ENCODE peak calls at places on chromosomes 13 and 19, in nine cellular contexts. S is tibial nerve; Y is SJSA1; Q is GM23248; F is RWPE2; A is CD8-positive, alpha-beta T cell; X is left ventricle myocardium inferior; V is aorta; E is heart left ventricle. M is an unnamed sample. For H3K36me3 and H3K9me3, the result is how much of the 10 kb centered on the place peaks cover.

GRCh38 chr13:41608779-41609178 is 151.4 kb downstream of the RGCC start:
- DNase-seq in S (no peak), Y (no peak), Q (peak), F (no peak), A (no peak), X (no peak), V (no peak), E (no peak), M (no peak)

GRCh38 chr19:31285744-31286143 is 63.5 kb downstream of the TSHZ3 start:
- DNase-seq in S (no peak), Y (no peak), Q (peak), F (no peak), A (no peak), X (no peak), V (no peak), E (no peak), M (no peak)

GRCh38 chr13:76383671-76384461 is 502.3 kb downstream of the KCTD12 start:
- DNase-seq in S (peak), Y (peak), Q (peak), F (no peak), A (no peak), X (no peak), V (peak), E (no peak), M (no peak)

GRCh38 chr13:23715762-23716235 is 145.6 kb downstream of the TNFRSF19 start:
- DNase-seq in S (no peak), Y (no peak), Q (peak), F (no peak), A (no peak), X (no peak), V (no peak), E (no peak), M (peak)

GRCh38 chr13:106561551-106562170 is 6.3 kb downstream of the ARGLU1 start:
- DNase-seq in S (no peak), Y (no peak), Q (no peak), F (no peak), A (peak), X (no peak), V (no peak), E (no peak), M (no peak)

GRCh38 chr13:96284971-96285370 is 195.1 kb downstream of the HS6ST3 start:
- DNase-seq in S (no peak), Y (no peak), Q (no peak), F (no peak), A (no peak), X (no peak), V (no peak), E (no peak), M (no peak)

GRCh38 chr19:57280913-57281425 is 684 bp downstream of the ZNF460 start:
- DNase-seq in S (no peak), Y (no peak), Q (peak), F (no peak), A (peak), X (no peak), V (no peak), E (no peak), M (no peak)

GRCh38 chr13:49348748-49349147 is 95.1 kb downstream of the CAB39L start:
- DNase-seq in S (no peak), Y (no peak), Q (no peak), F (no peak), A (no peak), X (no peak), V (no peak), E (no peak), M (peak)

GRCh38 chr19:6038634-6039405 is 60.9 kb upstream of the RANBP3 start:
- DNase-seq in S (no peak), Y (peak), Q (no peak), F (no peak), A (no peak), X (no peak), V (no peak), E (no peak), M (no peak)

GRCh38 chr19:2032296-2032941 is 16.9 kb upstream of the BTBD2 start:
- DNase-seq in S (peak), Y (peak), Q (peak), F (peak), A (no peak), X (peak), V (peak), E (peak), M (no peak)

GRCh38 chr19:46373573-46374359 is 26.9 kb downstream of the PPP5C start:
- DNase-seq in S (no peak), Y (peak), Q (peak), F (peak), A (no peak), X (peak), V (peak), E (peak), M (no peak)

GRCh38 chr19:55353803-55354697 is 469 bp downstream of the COX6B2 start:
- DNase-seq in S (no peak), Y (no peak), Q (peak), F (peak), A (peak), X (peak), V (peak), E (no peak), M (no peak)

GRCh38 chr13:36374063-36374462 is 27.9 kb upstream of the SPART start:
- DNase-seq in S (no peak), Y (no peak), Q (no peak), F (no peak), A (no peak), X (no peak), V (no peak), E (no peak), M (no peak)

GRCh38 chr19:1177322-1178114 is 3.5 kb upstream of the SBNO2 start:
- DNase-seq in S (no peak), Y (peak), Q (peak), F (peak), A (no peak), X (no peak), V (peak), E (no peak), M (no peak)

GRCh38 chr13:109879338-109879737 is 93.0 kb upstream of the IRS2 start:
- DNase-seq in S (no peak), Y (peak), Q (no peak), F (no peak), A (no peak), X (peak), V (no peak), E (no peak), M (no peak)

GRCh38 chr13:28538932-28539331 is 44.0 kb upstream of the FLT1 start:
- DNase-seq in S (no peak), Y (no peak), Q (no peak), F (no peak), A (no peak), X (no peak), V (no peak), E (no peak), M (no peak)

GRCh38 chr19:1360818-1361461 is 22.8 kb upstream of the NDUFS7 start:
- DNase-seq in S (peak), Y (peak), Q (peak), F (no peak), A (no peak), X (peak), V (peak), E (peak), M (no peak)

GRCh38 chr13:72590091-72590490 is 137.3 kb downstream of the MZT1 start:
- DNase-seq in S (no peak), Y (no peak), Q (no peak), F (no peak), A (no peak), X (no peak), V (no peak), E (no peak), M (no peak)

GRCh38 chr19:17404621-17405249 is 695 bp downstream of the BST2 start:
- DNase-seq in S (no peak), Y (no peak), Q (no peak), F (no peak), A (no peak), X (no peak), V (no peak), E (no peak), M (no peak)

GRCh38 chr19:47284324-47284899 is 9.7 kb downstream of the INAFM1 start:
- DNase-seq in S (peak), Y (no peak), Q (peak), F (no peak), A (peak), X (no peak), V (no peak), E (no peak), M (no peak)

GRCh38 chr13:46964789-46965527 is 68.1 kb upstream of the HTR2A start:
- DNase-seq in S (no peak), Y (no peak), Q (peak), F (no peak), A (no peak), X (no peak), V (no peak), E (no peak), M (no peak)

GRCh38 chr19:55376381-55376933 is at the start of gene TMEM190:
- DNase-seq in S (no peak), Y (no peak), Q (no peak), F (peak), A (no peak), X (no peak), V (no peak), E (no peak), M (no peak)

GRCh38 chr13:32039488-32040013 is 8.0 kb downstream of the FRY start:
- DNase-seq in S (no peak), Y (no peak), Q (peak), F (no peak), A (no peak), X (no peak), V (no peak), E (no peak), M (no peak)

GRCh38 chr13:93723316-93723715 is 496.7 kb downstream of the GPC6 start:
- DNase-seq in S (no peak), Y (no peak), Q (peak), F (no peak), A (no peak), X (no peak), V (no peak), E (no peak), M (no peak)

GRCh38 chr19:15628236-15629002 is 12.3 kb upstream of the CYP4F3 start:
- DNase-seq in S (no peak), Y (peak), Q (no peak), F (no peak), A (no peak), X (no peak), V (no peak), E (no peak), M (no peak)

GRCh38 chr19:3459965-3460582 is 20.3 kb downstream of the SMIM24 start:
- DNase-seq in S (no peak), Y (no peak), Q (no peak), F (no peak), A (no peak), X (no peak), V (no peak), E (no peak), M (no peak)

GRCh38 chr13:73061478-73062275 is 2.9 kb downstream of the KLF5 start:
- DNase-seq in S (no peak), Y (no peak), Q (no peak), F (no peak), A (no peak), X (no peak), V (no peak), E (no peak), M (no peak)

GRCh38 chr19:15283141-15283885 is 49.0 kb downstream of the BRD4 start:
- DNase-seq in S (no peak), Y (no peak), Q (peak), F (no peak), A (no peak), X (no peak), V (no peak), E (no peak), M (no peak)

GRCh38 chr13:99341969-99342722 is 34.9 kb upstream of the GPR183 start:
- DNase-seq in S (no peak), Y (peak), Q (no peak), F (no peak), A (no peak), X (no peak), V (no peak), E (no peak), M (no peak)

GRCh38 chr13:24788538-24788937 is 24.6 kb downstream of the RNF17 start:
- DNase-seq in S (no peak), Y (no peak), Q (no peak), F (no peak), A (no peak), X (no peak), V (no peak), E (no peak), M (no peak)

DNA sequence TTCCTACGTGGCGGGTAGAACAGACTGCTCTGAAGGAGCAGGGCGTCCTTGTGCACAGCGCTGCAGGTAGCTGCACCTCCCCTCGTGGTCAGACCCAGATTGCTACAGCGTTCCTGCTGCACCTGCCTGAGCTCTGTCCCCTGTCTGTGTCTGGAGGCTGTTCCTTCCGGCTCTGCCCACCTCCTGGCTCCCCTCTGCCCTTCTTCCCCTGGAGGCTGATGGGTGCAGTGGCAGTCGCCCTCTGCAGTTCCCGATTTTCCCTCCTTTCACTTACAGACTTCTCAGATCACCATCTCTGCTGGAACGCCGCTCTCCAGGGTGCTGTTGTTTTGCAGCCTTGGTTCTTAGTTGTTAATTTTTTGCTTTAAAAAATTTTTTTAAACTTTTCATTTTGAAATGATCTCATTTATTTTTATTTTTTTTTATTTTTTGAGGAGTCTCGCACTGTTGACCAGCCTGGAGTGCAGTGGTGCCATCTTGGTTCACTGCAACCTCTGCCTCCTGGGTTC is 53.6 kb downstream of the SMARCA4 start:
- DNase-seq in S (no peak), Y (no peak), Q (no peak), F (no peak), A (no peak), X (no peak), V (no peak), E (no peak), M (no peak)
- H3K36me3 ChIP-seq in S (under half), Y (half or more), Q (under half), F (half or more), A (half or more), X (half or more), V (under half), E (half or more), M (under half)

DNA sequence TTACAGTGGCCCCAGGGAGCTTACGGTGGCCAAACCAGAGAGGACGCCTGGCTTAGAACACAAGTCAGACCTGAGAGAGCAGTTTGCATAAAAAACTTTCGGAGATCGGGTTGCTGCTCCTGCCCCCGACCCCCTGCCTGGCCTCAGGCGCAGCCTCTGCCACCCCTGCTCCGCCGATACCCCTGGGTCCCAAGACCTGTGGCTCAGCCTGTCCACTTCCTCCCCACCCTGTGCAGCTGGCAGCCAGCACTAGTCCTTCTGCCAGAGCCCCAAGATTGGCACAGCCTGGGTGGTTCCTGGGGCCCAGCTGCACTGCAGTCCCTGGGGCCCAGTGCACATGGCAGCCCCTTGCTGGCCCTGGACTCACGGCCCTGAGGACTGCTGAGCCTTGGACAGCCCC is 56.2 kb upstream of the SOX1 start:
- DNase-seq in S (no peak), Y (no peak), Q (no peak), F (no peak), A (no peak), X (no peak), V (no peak), E (no peak), M (no peak)
- H3K9me3 ChIP-seq in S (under half), Y (under half), Q (under half), F (under half), A (under half), X (under half), V (under half), E (under half), M (under half)

GRCh38 chr19:7526093-7526929 is 3.9 kb downstream of the MCOLN1 start:
- DNase-seq in S (no peak), Y (no peak), Q (no peak), F (no peak), A (no peak), X (no peak), V (no peak), E (peak), M (no peak)

GRCh38 chr19:7528522-7529245 is 6.3 kb downstream of the MCOLN1 start:
- DNase-seq in S (no peak), Y (no peak), Q (no peak), F (no peak), A (no peak), X (no peak), V (no peak), E (peak), M (no peak)

GRCh38 chr19:7529246-7529600 is 6.3 kb upstream of the PNPLA6 start:
- DNase-seq in S (no peak), Y (no peak), Q (no peak), F (no peak), A (no peak), X (no peak), V (no peak), E (peak), M (no peak)

GRCh38 chr19:7528192-7528519 is 5.7 kb downstream of the MCOLN1 start:
- DNase-seq in S (no peak), Y (no peak), Q (no peak), F (no peak), A (no peak), X (no peak), V (no peak), E (no peak), M (no peak)

GRCh38 chr19:7527516-7528191 is 5.2 kb downstream of the MCOLN1 start:
- DNase-seq in S (no peak), Y (no peak), Q (no peak), F (no peak), A (no peak), X (peak), V (peak), E (peak), M (no peak)
- H3K36me3 ChIP-seq in S (under half), Y (under half), Q (under half), F (under half), A (under half), X (half or more), V (under half), E (half or more), M (under half)

GRCh38 chr19:52541608-52542007 is 14.1 kb downstream of the ZNF808 start:
- DNase-seq in S (no peak), Y (no peak), Q (no peak), F (no peak), A (no peak), X (no peak), V (no peak), E (no peak), M (no peak)
- H3K9me3 ChIP-seq in S (under half), Y (under half), Q (under half), F (under half), A (under half), X (under half), V (under half), E (under half), M (under half)

DNA sequence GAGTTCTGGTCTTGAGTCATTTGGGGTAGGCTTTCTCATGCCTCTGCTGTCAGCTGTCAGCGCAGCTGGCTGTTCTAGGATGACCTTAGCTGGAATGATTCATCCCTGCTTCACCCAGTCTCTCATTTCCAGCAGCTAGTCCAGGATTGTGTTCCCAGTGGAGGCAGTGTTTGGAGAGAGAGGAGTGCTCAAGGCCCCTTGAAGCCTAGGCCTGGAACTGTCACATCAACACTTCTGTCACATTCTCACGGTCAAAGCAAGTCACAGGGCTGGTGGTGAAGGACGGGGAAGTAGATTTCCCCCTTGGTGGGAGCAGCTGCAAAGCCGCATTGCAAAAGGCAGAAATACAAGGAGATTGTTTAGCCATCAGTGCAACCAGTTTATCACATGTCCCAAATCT is 15.2 kb downstream of the TPT1 start:
- DNase-seq in S (peak), Y (peak), Q (peak), F (no peak), A (no peak), X (peak), V (peak), E (peak), M (no peak)
- H3K36me3 ChIP-seq in S (under half), Y (under half), Q (under half), F (under half), A (under half), X (under half), V (under half), E (under half), M (under half)

GRCh38 chr13:48249018-48249417 is 16.0 kb downstream of the ITM2B start:
- DNase-seq in S (no peak), Y (no peak), Q (no peak), F (no peak), A (no peak), X (no peak), V (no peak), E (no peak), M (no peak)
- H3K9me3 ChIP-seq in S (under half), Y (under half), Q (under half), F (under half), A (under half), X (under half), V (under half), E (under half), M (under half)

GRCh38 chr13:30000373-30000770 is 150.0 kb upstream of the UBL3 start:
- DNase-seq in S (no peak), Y (no peak), Q (no peak), F (no peak), A (no peak), X (no peak), V (no peak), E (no peak), M (no peak)
- H3K36me3 ChIP-seq in S (under half), Y (under half), Q (under half), F (under half), A (under half), X (under half), V (under half), E (under half), M (under half)

DNA sequence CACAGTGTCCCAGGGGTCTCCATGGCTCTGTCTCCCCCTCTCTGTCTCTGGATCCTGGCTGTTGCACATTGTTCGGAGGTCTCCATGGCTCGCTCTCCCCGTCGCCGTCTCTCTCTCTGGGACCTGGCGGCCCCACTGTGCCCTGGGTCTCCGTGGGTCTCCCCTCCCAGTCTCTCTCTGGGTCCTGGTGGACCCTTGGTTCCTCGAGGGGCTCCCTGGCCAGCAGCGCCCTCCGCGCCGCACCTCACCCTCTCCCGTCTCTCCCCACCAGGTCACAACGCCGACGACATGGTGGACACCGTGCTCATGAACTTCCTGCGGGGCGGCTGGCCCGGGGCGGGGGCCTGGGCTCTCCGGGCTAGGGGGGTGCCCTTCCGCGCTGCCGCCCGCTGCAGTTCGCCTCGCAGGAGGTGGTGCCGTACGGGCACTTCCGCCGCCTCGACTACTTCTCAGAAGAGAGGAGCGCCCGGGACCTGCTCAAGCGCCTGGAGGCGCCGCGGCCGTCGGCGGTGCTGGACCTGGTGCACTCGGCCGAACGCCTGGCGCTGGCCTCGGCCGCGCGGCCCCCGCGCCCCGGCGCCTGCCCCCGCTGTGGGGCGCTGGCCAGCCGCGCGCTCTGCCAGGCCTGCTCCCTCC is 29.1 kb downstream of the SIGLEC5 start:
- DNase-seq in S (no peak), Y (no peak), Q (no peak), F (no peak), A (peak), X (no peak), V (no peak), E (no peak), M (no peak)
- H3K9me3 ChIP-seq in S (under half), Y (under half), Q (under half), F (under half), A (under half), X (under half), V (under half), E (under half), M (under half)